ENCODE peak calls at places on chromosomes 1 and 21, in eight cellular contexts. B, S, L, O, V, E, R and A are unnamed samples.

GRCh38 chr1:69567847-69568434 is at the start of gene LRRC7:
- DNase-seq in B (no peak), E (peak), V (peak), O (no peak), R (no peak), S (peak), L (no peak), A (peak)

GRCh38 chr21:45826733-45827692 is 154.6 kb upstream of the COL6A1 start:
- DNase-seq in E (no peak), R (no peak), O (no peak), L (no peak), S (no peak), B (no peak), V (no peak), A (no peak)

GRCh38 chr1:193143285-193143684 is 21.5 kb downstream of the CDC73 start:
- DNase-seq in S (no peak), B (peak), O (no peak), V (no peak), E (peak), L (no peak), R (no peak), A (peak)

GRCh38 chr1:47684964-47685762 is 247.3 kb downstream of the FOXD2 start:
- DNase-seq in B (no peak), E (peak), O (peak), V (no peak), L (no peak), S (no peak), R (no peak), A (no peak)

GRCh38 chr1:110118636-110119396 is 6.6 kb downstream of the UBL4B start:
- DNase-seq in L (no peak), E (peak), R (no peak), B (no peak), S (no peak), V (no peak), O (no peak), A (no peak)

GRCh38 chr1:245153645-245154428 is 948 bp upstream of the KIF26B start:
- DNase-seq in L (peak), B (no peak), E (peak), R (no peak), S (no peak), V (no peak), O (peak), A (no peak)

GRCh38 chr1:64093941-64094340 is 109.5 kb upstream of the UBE2U start:
- DNase-seq in E (peak), S (no peak), V (no peak), R (no peak), B (no peak), O (no peak), L (no peak), A (no peak)

GRCh38 chr1:157310401-157310800 is 172.2 kb upstream of the ETV3 start:
- DNase-seq in V (no peak), L (no peak), B (no peak), R (no peak), O (no peak), E (no peak), S (no peak), A (no peak)

GRCh38 chr1:26156285-26157038 is 2.4 kb upstream of the FAM110D start:
- DNase-seq in E (no peak), L (no peak), V (peak), R (no peak), S (peak), B (no peak), O (no peak), A (no peak)

GRCh38 chr21:44880762-44881585 is 7.5 kb upstream of the PTTG1IP start:
- DNase-seq in V (no peak), S (no peak), O (peak), E (peak), L (no peak), R (no peak), B (no peak), A (no peak)

GRCh38 chr21:37821791-37822450 is 94.3 kb downstream of the KCNJ6 start:
- DNase-seq in B (no peak), R (no peak), L (no peak), V (no peak), E (peak), S (no peak), O (no peak), A (no peak)

GRCh38 chr1:17265162-17265561 is 16.3 kb downstream of the PADI3 start:
- DNase-seq in V (no peak), R (no peak), O (no peak), E (no peak), S (no peak), B (no peak), L (no peak), A (no peak)

GRCh38 chr1:161089251-161089924 is at the start of gene NECTIN4:
- DNase-seq in L (no peak), S (no peak), R (no peak), B (no peak), E (no peak), O (no peak), V (no peak), A (no peak)

GRCh38 chr21:37073417-37074194 is 552 bp downstream of the TTC3 start:
- DNase-seq in O (peak), S (peak), V (peak), B (peak), L (peak), R (no peak), E (peak), A (peak)

GRCh38 chr1:12135612-12136011 is 31.2 kb upstream of the TNFRSF1B start:
- DNase-seq in B (no peak), R (no peak), V (no peak), E (no peak), S (peak), L (no peak), O (no peak), A (no peak)

GRCh38 chr1:246151796-246152434 is 355.2 kb downstream of the SMYD3 start:
- DNase-seq in O (no peak), V (peak), B (peak), E (no peak), R (no peak), S (no peak), L (no peak), A (no peak)

GRCh38 chr1:55443175-55443933 is 228.2 kb upstream of the USP24 start:
- DNase-seq in E (peak), O (peak), V (no peak), L (no peak), S (peak), R (no peak), B (peak), A (no peak)

GRCh38 chr21:46604975-46605758 is at the start of gene S100B:
- DNase-seq in B (peak), V (no peak), S (no peak), O (no peak), L (no peak), E (no peak), R (no peak), A (no peak)

GRCh38 chr1:66386712-66387111 is 147.2 kb upstream of the SGIP1 start:
- DNase-seq in B (no peak), O (no peak), V (no peak), E (no peak), R (no peak), L (no peak), S (no peak), A (no peak)

GRCh38 chr1:11051781-11052510 is 4.9 kb upstream of the MASP2 start:
- DNase-seq in V (no peak), S (no peak), O (no peak), B (no peak), R (no peak), L (no peak), E (peak), A (no peak)